ENCODE peak calls at places on chromosomes 11 and 22, in ten cellular contexts. V is activated CD4-positive, alpha-beta T cell treated with anti-CD3 and anti-CD28 coated beads for 4 hours; H is ELF-1; W is NCI-H2081 treated with DMSO at 0.1 percent for 48 hours; B is AG08395; G is stimulated activated CD4-positive, alpha-beta T cell treated with anti-CD3 and anti-CD28 coated beads, Interleukin-15, amount 100 ng/mL, for 24 hours; J is activated CD8-positive, alpha-beta memory T cell treated with anti-CD3 and anti-CD28 coated beads for 4 hours; F is amniotic epithelial cell; X is T-cell; R is astrocyte of the spinal cord. L is an unnamed sample.

GRCh38 chr11:68966894-68967780 is 13.6 kb downstream of the MRGPRD start:
- DNase-seq in V (no peak), H (peak; percentile 51), W (no peak), B (no peak), G (no peak), J (no peak), F (no peak), X (no peak), R (no peak), L (no peak)

GRCh38 chr11:77557553-77557952 is 32.2 kb upstream of the AQP11 start:
- DNase-seq in V (no peak), H (peak; percentile 44), W (no peak), B (no peak), G (no peak), J (no peak), F (peak; percentile 14), X (no peak), R (peak; percentile 19), L (peak; percentile 18)

GRCh38 chr11:72037554-72038311 is 39.0 kb downstream of the IL18BP start:
- DNase-seq in V (no peak), H (no peak), W (no peak), B (no peak), G (no peak), J (no peak), F (no peak), X (no peak), R (no peak), L (no peak)

GRCh38 chr11:44010789-44011251 is 37.0 kb upstream of the ACCSL start:
- DNase-seq in V (no peak), H (no peak), W (no peak), B (peak; percentile 85), G (no peak), J (no peak), F (no peak), X (no peak), R (no peak), L (no peak)

GRCh38 chr11:43907028-43907966 is 26.7 kb downstream of the ALKBH3 start:
- DNase-seq in V (no peak), H (no peak), W (no peak), B (no peak), G (no peak), J (no peak), F (no peak), X (no peak), R (no peak), L (no peak)

GRCh38 chr11:69497221-69497787 is 15.8 kb downstream of the LINC01488 start:
- DNase-seq in V (no peak), H (peak; percentile 94), W (no peak), B (peak; percentile 98), G (no peak), J (no peak), F (peak; percentile 96), X (no peak), R (peak; percentile 98), L (peak; percentile 96)

GRCh38 chr11:87819141-87819540 is 356.1 kb downstream of the RAB38 start:
- DNase-seq in V (no peak), H (no peak), W (no peak), B (peak; percentile 25), G (no peak), J (no peak), F (peak; percentile 2), X (no peak), R (peak; percentile 5), L (peak; percentile 1)

GRCh38 chr11:4065086-4065485 is 29.5 kb upstream of the RRM1 start:
- DNase-seq in V (no peak), H (no peak), W (no peak), B (no peak), G (no peak), J (no peak), F (no peak), X (no peak), R (no peak), L (no peak)

GRCh38 chr22:17982572-17983141 is 41.7 kb downstream of the MICAL3 start:
- DNase-seq in V (no peak), H (no peak), W (no peak), B (peak; percentile 26), G (no peak), J (no peak), F (no peak), X (no peak), R (no peak), L (no peak)

GRCh38 chr22:23184764-23185113 is 4.4 kb downstream of the BCR start:
- DNase-seq in V (no peak), H (no peak), W (no peak), B (no peak), G (no peak), J (no peak), F (no peak), X (no peak), R (no peak), L (no peak)

L was measured in fibroblast of pulmonary artery.